ENCODE peak calls at places on chromosomes 16 and 17, in eight cellular contexts. U, W, Q, V, H, N, S and K are unnamed samples.

GRCh38 chr17:75073618-75074047 is 14.1 kb upstream of the SLC16A5 start:
- DNase-seq in V (no peak), U (no peak), S (no peak), W (peak), H (no peak), N (no peak), Q (no peak), K (no peak)

GRCh38 chr17:62629556-62630364 is 2.3 kb downstream of the MRC2 start:
- DNase-seq in H (no peak), S (no peak), U (no peak), V (no peak), Q (no peak), N (peak), W (no peak), K (no peak)

GRCh38 chr17:65054602-65055001 is 1.9 kb downstream of the GNA13 start:
- DNase-seq in V (no peak), U (no peak), W (no peak), Q (no peak), S (no peak), H (no peak), N (no peak), K (no peak)

GRCh38 chr17:8212312-8213180 is 2.2 kb upstream of the AURKB start:
- DNase-seq in S (no peak), Q (no peak), N (peak), U (no peak), W (no peak), V (no peak), H (no peak), K (no peak)

GRCh38 chr16:49605536-49606241 is 232.1 kb downstream of the C16orf78 start:
- DNase-seq in U (no peak), H (no peak), Q (no peak), W (no peak), N (no peak), S (no peak), V (no peak), K (no peak)

GRCh38 chr16:19548144-19548543 is 7.4 kb upstream of the VPS35L start:
- DNase-seq in S (no peak), U (no peak), W (no peak), Q (no peak), N (no peak), H (no peak), V (no peak), K (no peak)

GRCh38 chr17:58200024-58200633 is 7.6 kb downstream of the EPX start:
- DNase-seq in V (no peak), W (peak), U (peak), N (peak), Q (peak), S (peak), H (peak), K (no peak)

GRCh38 chr17:39194089-39194984 is 3.1 kb downstream of the CACNB1 start:
- DNase-seq in V (peak), W (peak), Q (peak), S (peak), H (peak), U (no peak), N (no peak), K (peak)

GRCh38 chr16:85524630-85525463 is 88.3 kb upstream of the GSE1 start:
- DNase-seq in U (no peak), W (no peak), N (peak), V (no peak), Q (no peak), H (no peak), S (no peak), K (no peak)

GRCh38 chr16:57039148-57039812 is 49.9 kb downstream of the NLRC5 start:
- DNase-seq in V (no peak), U (no peak), H (no peak), W (peak), S (no peak), N (no peak), Q (no peak), K (no peak)

GRCh38 chr17:78019367-78019975 is 61.0 kb downstream of the TNRC6C start:
- DNase-seq in W (no peak), U (no peak), N (peak), V (no peak), H (no peak), S (no peak), Q (no peak), K (no peak)

GRCh38 chr16:243348-243747 is 8.7 kb downstream of the FAM234A start:
- DNase-seq in S (no peak), U (no peak), H (no peak), V (no peak), Q (no peak), N (no peak), W (no peak), K (no peak)

GRCh38 chr17:39164675-39165143 is 1.3 kb downstream of the ARL5C start:
- DNase-seq in Q (peak), U (peak), V (peak), S (peak), W (peak), N (peak), H (peak), K (peak)

GRCh38 chr17:44266402-44267164 is 1.4 kb downstream of the SLC4A1 start:
- DNase-seq in Q (no peak), S (no peak), W (no peak), U (no peak), N (no peak), V (no peak), H (no peak), K (no peak)

GRCh38 chr17:74450231-74450630 is 16.2 kb upstream of the CD300A start:
- DNase-seq in N (no peak), V (no peak), S (no peak), W (no peak), U (no peak), Q (no peak), H (no peak), K (no peak)

GRCh38 chr16:88810166-88810867 is 1.4 kb downstream of the APRT start:
- DNase-seq in N (peak), V (no peak), S (no peak), Q (no peak), H (no peak), U (no peak), W (no peak), K (no peak)

GRCh38 chr16:81848306-81848853 is 69.3 kb downstream of the PLCG2 start:
- DNase-seq in U (no peak), S (no peak), N (no peak), H (no peak), W (no peak), Q (no peak), V (no peak), K (no peak)

GRCh38 chr17:70503449-70503848 is 334.1 kb downstream of the KCNJ2 start:
- DNase-seq in Q (no peak), S (no peak), W (no peak), V (no peak), U (no peak), N (no peak), H (no peak), K (no peak)

GRCh38 chr17:80413771-80414507 is 1.0 kb upstream of the ENDOV start:
- DNase-seq in Q (no peak), N (no peak), U (no peak), V (no peak), H (no peak), S (no peak), W (no peak), K (no peak)

GRCh38 chr16:87227651-87228015 is 89.6 kb downstream of the C16orf95 start:
- DNase-seq in U (no peak), S (no peak), W (no peak), H (no peak), N (no peak), Q (peak), V (no peak), K (no peak)

GRCh38 chr17:77601054-77601979 is 357.2 kb upstream of the TNRC6C start:
- DNase-seq in S (no peak), Q (no peak), V (no peak), H (no peak), N (no peak), W (no peak), U (no peak), K (no peak)

GRCh38 chr16:57628008-57628781 is at the start of gene ADGRG1:
- DNase-seq in W (no peak), V (peak), U (no peak), N (peak), Q (peak), H (peak), S (peak), K (peak)

GRCh38 chr16:55264949-55265348 is 59.1 kb upstream of the IRX6 start:
- DNase-seq in W (no peak), Q (no peak), U (no peak), V (no peak), S (no peak), H (no peak), N (no peak), K (no peak)

GRCh38 chr16:56237451-56237930 is 46.2 kb downstream of the GNAO1 start:
- DNase-seq in H (no peak), S (no peak), N (no peak), W (no peak), Q (no peak), U (no peak), V (no peak), K (no peak)

GRCh38 chr17:16940116-16940881 is 31.6 kb downstream of the TNFRSF13B start:
- DNase-seq in N (no peak), H (no peak), W (no peak), V (no peak), S (no peak), U (no peak), Q (no peak), K (no peak)

GRCh38 chr17:66426397-66427033 is 124.1 kb downstream of the PRKCA start:
- DNase-seq in N (no peak), H (no peak), U (no peak), Q (no peak), W (peak), V (no peak), S (no peak), K (no peak)

GRCh38 chr16:70432800-70433455 is 6.0 kb downstream of the ST3GAL2 start:
- DNase-seq in N (peak), V (no peak), U (no peak), H (peak), W (peak), S (no peak), Q (no peak), K (no peak)

GRCh38 chr17:71378036-71378435 is 742.8 kb upstream of the SOX9 start:
- DNase-seq in H (no peak), N (no peak), W (no peak), V (no peak), U (no peak), S (no peak), Q (no peak), K (no peak)

GRCh38 chr16:88906020-88906419 is 39.6 kb upstream of the PABPN1L start:
- DNase-seq in U (no peak), S (no peak), N (no peak), Q (no peak), W (no peak), V (no peak), H (no peak), K (no peak)

GRCh38 chr16:939311-939710 is 31.5 kb downstream of the LMF1 start:
- DNase-seq in U (no peak), H (no peak), V (no peak), N (no peak), Q (no peak), W (no peak), S (no peak), K (no peak)

GRCh38 chr16:86297391-86297790 is 212.9 kb upstream of the FOXF1 start:
- DNase-seq in Q (no peak), U (no peak), W (no peak), V (no peak), H (no peak), S (no peak), N (peak), K (no peak)

GRCh38 chr17:40542562-40543411 is 22.5 kb downstream of the CCR7 start:
- DNase-seq in V (no peak), N (peak), S (peak), W (peak), Q (no peak), U (no peak), H (no peak), K (peak)

GRCh38 chr17:44607836-44608690 is 48.2 kb upstream of the MEIOC start:
- DNase-seq in U (no peak), H (no peak), V (no peak), N (no peak), S (no peak), W (no peak), Q (no peak), K (no peak)

GRCh38 chr16:59042296-59042695 is 308.2 kb upstream of the GOT2 start:
- DNase-seq in N (no peak), U (no peak), S (no peak), W (no peak), H (no peak), Q (no peak), V (no peak), K (no peak)

GRCh38 chr17:53090770-53091169 is 732.0 kb upstream of the KIF2B start:
- DNase-seq in U (no peak), H (no peak), S (no peak), W (no peak), V (no peak), Q (no peak), N (no peak), K (no peak)

GRCh38 chr17:83200231-83200699 is 120.9 kb downstream of the METRNL start:
- DNase-seq in V (no peak), U (peak), H (no peak), S (no peak), Q (peak), W (peak), N (peak), K (no peak)

GRCh38 chr16:20766294-20766693 is 2.5 kb downstream of the ACSM3 start:
- DNase-seq in N (no peak), H (no peak), U (no peak), S (no peak), V (no peak), W (no peak), Q (no peak), K (no peak)